ENCODE peak calls at places on chromosomes 16 and 17, in four cellular contexts. T, V, B and R are unnamed samples.

GRCh38 chr16:27819881-27820610 is 243.5 kb downstream of the GSG1L start:
- DNase-seq in T (no peak), V (no peak), B (no peak), R (no peak)

GRCh38 chr16:75280331-75280804 is 28.9 kb upstream of the BCAR1 start:
- DNase-seq in T (no peak), V (no peak), B (no peak), R (no peak)

GRCh38 chr17:15279011-15279477 is 13.9 kb upstream of the PMP22 start:
- DNase-seq in T (no peak), V (no peak), B (peak), R (no peak)

GRCh38 chr16:67302076-67302475 is 22.7 kb downstream of the PLEKHG4 start:
- DNase-seq in T (no peak), V (no peak), B (no peak), R (no peak)

GRCh38 chr17:17757944-17758343 is 76.7 kb downstream of the RAI1 start:
- DNase-seq in T (no peak), V (no peak), B (no peak), R (no peak)

GRCh38 chr16:11346700-11347319 is 1.6 kb downstream of the RMI2 start:
- DNase-seq in T (no peak), V (no peak), B (no peak), R (no peak)

GRCh38 chr17:59842901-59843652 is 49.7 kb downstream of the TUBD1 start:
- DNase-seq in T (peak), V (peak), B (peak), R (peak)

GRCh38 chr16:72291121-72291520 is 119.2 kb upstream of the PMFBP1 start:
- DNase-seq in T (no peak), V (no peak), B (no peak), R (peak)

GRCh38 chr17:48541574-48542113 is 3.3 kb downstream of the HOXB2 start:
- DNase-seq in T (peak), V (peak), B (no peak), R (no peak)

GRCh38 chr16:87832759-87833502 is 36.4 kb downstream of the SLC7A5 start:
- DNase-seq in T (no peak), V (no peak), B (no peak), R (no peak)

GRCh38 chr17:33218657-33219298 is 74.3 kb downstream of the ASIC2 start:
- DNase-seq in T (no peak), V (no peak), B (no peak), R (no peak)

GRCh38 chr17:38751803-38752118 is 780 bp upstream of the PSMB3 start:
- DNase-seq in T (peak), V (peak), B (peak), R (peak)

GRCh38 chr16:78505544-78506371 is 406.3 kb downstream of the WWOX start:
- DNase-seq in T (no peak), V (peak), B (no peak), R (no peak)

GRCh38 chr16:9192746-9193145 is 101.3 kb downstream of the HAPSTR1 start:
- DNase-seq in T (no peak), V (no peak), B (no peak), R (no peak)